ENCODE peak calls at places on chromosomes 16 and 17, in ten cellular contexts. X is upper lobe of left lung, O is type B pancreatic cell, Y is Calu3, F is fibroblast of mammary gland, P is AG09309, M is NB4, H is foreskin keratinocyte, B is ascending aorta, N is psoas muscle. R is an unnamed sample.

GRCh38 chr16:66036162-66036561 is 330.3 kb upstream of the CDH5 start:
- DNase-seq in F (peak; percentile 62), O (no peak), X (no peak), B (no peak), Y (no peak), H (no peak), P (no peak), M (no peak), N (no peak), R (no peak)

GRCh38 chr17:80169784-80170500 is at the start of gene CARD14:
- DNase-seq in Y (peak; percentile 81), F (no peak), X (peak; percentile 83), B (no peak), P (no peak), H (peak; percentile 67), M (no peak), O (no peak), N (no peak), R (no peak)

GRCh38 chr17:73468221-73468620 is 156.4 kb upstream of the CDC42EP4 start:
- DNase-seq in H (no peak), M (no peak), Y (no peak), F (no peak), X (no peak), O (no peak), B (no peak), N (no peak), P (no peak), R (no peak)

GRCh38 chr16:12320298-12320706 is 343.8 kb downstream of the SNX29 start:
- DNase-seq in B (no peak), M (no peak), Y (no peak), P (no peak), F (peak; percentile 76), N (no peak), X (no peak), O (no peak), H (no peak), R (no peak)

GRCh38 chr17:30548189-30548588 is 71.0 kb downstream of the GOSR1 start:
- DNase-seq in M (no peak), P (no peak), Y (no peak), H (no peak), F (no peak), X (no peak), N (no peak), B (no peak), O (no peak), R (no peak)

GRCh38 chr17:962650-963049 is 16.9 kb downstream of the NXN start:
- DNase-seq in H (no peak), M (no peak), O (no peak), B (no peak), P (no peak), N (no peak), X (no peak), F (no peak), Y (no peak), R (no peak)

GRCh38 chr16:85206472-85207356 is 94.4 kb upstream of the CIBAR2 start:
- DNase-seq in B (peak; percentile 82), Y (no peak), M (no peak), F (no peak), P (no peak), H (no peak), O (no peak), N (peak; percentile 63), X (peak; percentile 38), R (no peak)

GRCh38 chr16:89574681-89575246 is 794 bp upstream of the CPNE7 start:
- DNase-seq in O (no peak), H (no peak), B (no peak), M (peak; percentile 86), N (peak; percentile 58), Y (peak; percentile 91), P (no peak), F (peak; percentile 71), X (peak; percentile 50), R (no peak)

GRCh38 chr16:85234310-85235235 is 122.3 kb upstream of the CIBAR2 start:
- DNase-seq in B (peak; percentile 79), O (peak; percentile 88), H (no peak), P (no peak), N (peak; percentile 76), F (peak; percentile 72), M (no peak), X (peak; percentile 46), Y (peak; percentile 54), R (peak; percentile 73)

GRCh38 chr16:80682435-80683070 is 121.8 kb downstream of the CDYL2 start:
- DNase-seq in P (peak; percentile 38), H (peak; percentile 57), M (no peak), Y (no peak), O (no peak), N (no peak), F (peak; percentile 57), B (no peak), X (no peak), R (no peak)

GRCh38 chr17:73271078-73271477 is 9.4 kb upstream of the CPSF4L start:
- DNase-seq in X (no peak), H (peak; percentile 84), O (no peak), P (no peak), N (no peak), M (peak; percentile 66), F (no peak), B (no peak), Y (no peak), R (no peak)

GRCh38 chr17:36495076-36495578 is 8.6 kb downstream of the ZNHIT3 start:
- DNase-seq in B (peak; percentile 40), P (no peak), N (no peak), H (no peak), F (no peak), X (no peak), Y (no peak), O (no peak), M (peak; percentile 46), R (no peak)

GRCh38 chr16:46972971-46973456 is 460 bp downstream of the DNAJA2 start:
- DNase-seq in Y (peak; percentile 57), P (no peak), X (peak; percentile 48), B (peak; percentile 69), F (peak; percentile 12), O (no peak), M (peak; percentile 71), H (no peak), N (peak; percentile 37), R (no peak)

GRCh38 chr17:5198472-5198871 is 6.8 kb upstream of the ZNF594 start:
- DNase-seq in P (no peak), N (no peak), B (no peak), O (no peak), F (no peak), Y (no peak), X (no peak), H (no peak), M (no peak), R (no peak)

GRCh38 chr16:5490499-5490898 is 392.9 kb upstream of the EEF2KMT start:
- DNase-seq in M (peak; percentile 60), B (no peak), P (no peak), X (peak; percentile 28), H (no peak), Y (peak; percentile 37), O (peak; percentile 74), N (peak; percentile 22), F (peak; percentile 3), R (no peak)

GRCh38 chr17:56880571-56880970 is 33.3 kb downstream of the TRIM25 start:
- DNase-seq in N (no peak), M (no peak), F (no peak), X (no peak), Y (no peak), H (no peak), O (no peak), B (no peak), P (no peak), R (no peak)
- TF ChIP-seq CTCF in N (no peak), M (no peak), F (no peak), X (no peak), Y (no peak), H (no peak), O (no peak), B (no peak), P (no peak), R (no peak)

GRCh38 chr17:32596666-32597065 is 109.9 kb downstream of the CDK5R1 start:
- DNase-seq in Y (no peak), P (no peak), O (no peak), N (no peak), H (no peak), X (no peak), B (no peak), F (peak; percentile 6), M (peak; percentile 16), R (no peak)

GRCh38 chr17:32590974-32591373 is 104.2 kb downstream of the CDK5R1 start:
- DNase-seq in X (no peak), P (no peak), O (no peak), H (no peak), N (no peak), B (no peak), Y (no peak), M (no peak), F (no peak), R (no peak)

GRCh38 chr17:32591428-32591827 is 104.6 kb downstream of the CDK5R1 start:
- DNase-seq in H (no peak), B (no peak), X (no peak), F (no peak), N (no peak), P (no peak), Y (no peak), O (no peak), M (no peak), R (no peak)

GRCh38 chr17:32596206-32596605 is 109.4 kb downstream of the CDK5R1 start:
- DNase-seq in P (no peak), N (no peak), Y (no peak), O (no peak), F (no peak), B (no peak), X (no peak), M (no peak), H (no peak), R (no peak)

DNA sequence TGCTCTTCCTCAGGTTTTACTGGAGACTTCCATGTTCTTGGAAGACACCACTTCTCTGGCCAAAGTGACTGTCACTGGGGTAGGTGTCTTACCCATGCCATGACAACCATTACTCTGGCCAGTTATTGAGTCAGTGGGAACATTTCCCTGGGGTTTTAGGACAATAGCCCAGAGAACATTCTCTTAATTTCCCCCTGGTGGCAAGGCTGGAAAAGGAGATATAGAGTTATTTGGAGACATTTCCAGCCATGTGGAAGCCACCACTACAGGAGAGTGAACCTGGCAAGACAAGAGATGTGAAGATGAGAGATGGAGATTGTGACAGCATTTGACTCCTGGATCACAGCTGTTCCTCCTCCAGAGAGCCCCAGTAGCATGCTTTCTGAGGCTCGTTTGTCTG is 106.2 kb downstream of the CDK5R1 start:
- DNase-seq in X (no peak), O (no peak), B (no peak), F (no peak), Y (no peak), P (no peak), H (no peak), M (no peak), N (no peak), R (no peak)
- TF ChIP-seq CTCF in X (no peak), O (peak; percentile 25), B (no peak), F (peak; percentile 1), Y (no peak), P (no peak), H (peak; percentile 28), M (no peak), N (no peak), R (no peak)

GRCh38 chr17:48163809-48164208 is 56.2 kb downstream of the SNX11 start:
- DNase-seq in M (no peak), Y (no peak), H (no peak), F (no peak), O (no peak), B (no peak), P (no peak), N (no peak), X (no peak), R (no peak)
- TF ChIP-seq CTCF in M (no peak), Y (no peak), H (peak; percentile 29), F (no peak), O (peak; percentile 22), B (no peak), P (peak; percentile 14), N (no peak), X (no peak), R (no peak)

GRCh38 chr16:67456383-67457140 is 24.4 kb downstream of the ATP6V0D1 start:
- DNase-seq in Y (no peak), F (peak; percentile 75), M (no peak), P (peak; percentile 17), O (no peak), X (peak; percentile 70), N (peak; percentile 84), H (peak; percentile 17), B (peak; percentile 86), R (no peak)
- TF ChIP-seq CTCF in Y (no peak), F (peak; percentile 71), M (peak; percentile 28), P (peak; percentile 66), O (peak; percentile 38), X (no peak), N (peak; percentile 61), H (peak; percentile 69), B (peak; percentile 67), R (peak; percentile 57)

R was measured in AG09319.